ENCODE peak calls at places on chromosomes 7 and 10, in four cellular contexts. C, V, T and U are unnamed samples. For H3K4me1, the result is how much of the 10 kb centered on the place peaks cover.

GRCh38 chr10:89216056-89216455 is 8.9 kb upstream of the CH25H start:
- DNase-seq in T (no peak), V (no peak), C (no peak), U (no peak)

GRCh38 chr7:55505259-55505658 is 67.0 kb downstream of the VOPP1 start:
- DNase-seq in T (no peak), V (no peak), C (no peak), U (no peak)

GRCh38 chr7:51316666-51317581 is at the start of gene COBL:
- DNase-seq in C (peak), V (peak), T (no peak), U (peak)

GRCh38 chr7:47326220-47326619 is 255.7 kb downstream of the TNS3 start:
- DNase-seq in V (no peak), T (peak), C (no peak), U (peak)

GRCh38 chr10:44234471-44234850 is 150.4 kb downstream of the CXCL12 start:
- DNase-seq in C (peak), T (no peak), V (peak), U (peak)

GRCh38 chr7:116169060-116169459 is 41.3 kb upstream of the TES start:
- DNase-seq in T (peak), C (no peak), V (no peak), U (no peak)

GRCh38 chr10:56178210-56178609 is 182.8 kb downstream of the ZWINT start:
- DNase-seq in V (no peak), C (no peak), T (no peak), U (peak)

GRCh38 chr7:149826344-149827088 is 11.7 kb upstream of the ZNF862 start:
- DNase-seq in C (no peak), T (no peak), V (no peak), U (no peak)

GRCh38 chr7:143355450-143356385 is 6.8 kb downstream of the FAM131B start:
- DNase-seq in T (no peak), V (no peak), C (no peak), U (peak)

GRCh38 chr10:82683989-82684388 is 809.0 kb downstream of the NRG3 start:
- DNase-seq in T (no peak), V (no peak), C (no peak), U (no peak)

GRCh38 chr7:55474944-55475911 is 97.1 kb downstream of the VOPP1 start:
- DNase-seq in C (no peak), V (peak), T (no peak), U (no peak)

GRCh38 chr10:17425584-17426262 is 28.7 kb downstream of the ST8SIA6 start:
- DNase-seq in T (no peak), C (no peak), V (no peak), U (no peak)

GRCh38 chr7:26574476-26574875 is 282.8 kb downstream of the SNX10 start:
- DNase-seq in C (no peak), V (no peak), T (no peak), U (peak)

GRCh38 chr10:110993024-110993693 is 73.8 kb downstream of the SHOC2 start:
- DNase-seq in V (no peak), C (no peak), T (peak), U (no peak)

GRCh38 chr7:27175626-27176342 is 1.7 kb upstream of the HOXA10 start:
- DNase-seq in V (peak), C (no peak), T (no peak), U (no peak)

GRCh38 chr7:144842377-144842851 is 6.6 kb upstream of the TPK1 start:
- DNase-seq in C (no peak), T (no peak), V (no peak), U (peak)

GRCh38 chr7:1595636-1596035 is 25.8 kb upstream of the PSMG3 start:
- DNase-seq in T (no peak), V (no peak), C (no peak), U (no peak)

GRCh38 chr10:122173766-122174435 is 97.2 kb upstream of the BTBD16 start:
- DNase-seq in V (no peak), T (no peak), C (no peak), U (no peak)
- H3K4me1 ChIP-seq in V (under half), T (under half), C (under half), U (under half)

GRCh38 chr7:36710186-36710813 is 14.0 kb downstream of the AOAH start:
- DNase-seq in V (no peak), C (no peak), T (no peak), U (no peak)

GRCh38 chr7:36712015-36712414 is 12.3 kb downstream of the AOAH start:
- DNase-seq in T (no peak), C (no peak), V (no peak), U (no peak)

GRCh38 chr7:36707922-36708321 is 16.4 kb downstream of the AOAH start:
- DNase-seq in T (no peak), C (no peak), V (no peak), U (no peak)

GRCh38 chr7:36708765-36709164 is 15.5 kb downstream of the AOAH start:
- DNase-seq in C (no peak), V (no peak), T (no peak), U (no peak)

GRCh38 chr7:36711256-36711655 is 13.0 kb downstream of the AOAH start:
- DNase-seq in T (no peak), V (no peak), C (no peak), U (peak)
- H3K4ac ChIP-seq in T (no peak), V (no peak), C (no peak), U (no peak)

GRCh38 chr10:101236376-101237079 is 7.3 kb upstream of the LBX1 start:
- DNase-seq in C (no peak), V (peak), T (peak), U (peak)
- H3K4me1 ChIP-seq in C (under half), V (under half), T (under half), U (under half)

GRCh38 chr7:73829505-73829904 is 1.3 kb upstream of the CLDN4 start:
- DNase-seq in C (no peak), V (no peak), T (no peak), U (peak)

GRCh38 chr7:73828107-73828803 is 2.5 kb upstream of the CLDN4 start:
- DNase-seq in V (no peak), C (no peak), T (peak), U (peak)

GRCh38 chr7:73829921-73830617 is 727 bp upstream of the CLDN4 start:
- DNase-seq in T (no peak), C (no peak), V (no peak), U (no peak)

GRCh38 chr7:73827568-73828106 is 3.2 kb upstream of the CLDN4 start:
- DNase-seq in C (no peak), V (peak), T (no peak), U (peak)

GRCh38 chr7:73828972-73829371 is 1.8 kb upstream of the CLDN4 start:
- DNase-seq in T (no peak), C (no peak), V (no peak), U (no peak)
- H3K4ac ChIP-seq in T (no peak), C (no peak), V (no peak), U (no peak)

GRCh38 chr7:28591275-28591674 is 179.0 kb downstream of the CREB5 start:
- DNase-seq in V (no peak), T (no peak), C (no peak), U (no peak)

GRCh38 chr7:28586736-28587135 is 174.4 kb downstream of the CREB5 start:
- DNase-seq in V (no peak), C (no peak), T (no peak), U (no peak)

GRCh38 chr7:28591725-28592331 is 179.5 kb downstream of the CREB5 start:
- DNase-seq in V (no peak), C (no peak), T (no peak), U (no peak)

GRCh38 chr7:28587211-28587610 is 174.9 kb downstream of the CREB5 start:
- DNase-seq in V (no peak), T (peak), C (no peak), U (no peak)

GRCh38 chr7:28588606-28589005 is 176.3 kb downstream of the CREB5 start:
- DNase-seq in T (no peak), V (no peak), C (no peak), U (no peak)
- H3K4me1 ChIP-seq in T (under half), V (under half), C (under half), U (under half)

GRCh38 chr10:128520191-128520815 is 394.1 kb upstream of the MKI67 start:
- DNase-seq in V (no peak), T (no peak), C (no peak), U (no peak)
- H3K4ac ChIP-seq in V (no peak), T (no peak), C (no peak), U (no peak)

DNA sequence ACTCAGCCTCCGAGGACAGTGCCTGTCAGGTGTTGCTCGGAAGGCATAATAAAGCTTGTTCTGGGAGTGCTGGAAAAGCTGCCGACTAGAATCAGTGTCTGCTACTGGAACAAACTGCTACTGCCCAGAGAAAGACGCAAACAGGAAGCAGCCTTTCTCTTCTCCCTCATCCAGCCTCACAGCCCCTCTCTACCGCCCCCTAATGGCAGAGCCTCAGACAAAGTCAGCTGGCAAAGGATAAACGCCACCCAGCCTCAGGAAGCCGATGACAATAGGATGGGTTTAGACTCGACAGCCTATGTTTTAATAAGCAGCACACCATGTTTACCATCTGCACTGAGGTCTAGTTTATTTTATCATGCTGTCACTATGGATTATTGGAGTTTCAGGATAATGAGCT is 169.5 kb upstream of the LYZL1 start:
- DNase-seq in T (peak), C (no peak), V (peak), U (peak)
- H3K4me1 ChIP-seq in T (under half), C (under half), V (under half), U (under half)

DNA sequence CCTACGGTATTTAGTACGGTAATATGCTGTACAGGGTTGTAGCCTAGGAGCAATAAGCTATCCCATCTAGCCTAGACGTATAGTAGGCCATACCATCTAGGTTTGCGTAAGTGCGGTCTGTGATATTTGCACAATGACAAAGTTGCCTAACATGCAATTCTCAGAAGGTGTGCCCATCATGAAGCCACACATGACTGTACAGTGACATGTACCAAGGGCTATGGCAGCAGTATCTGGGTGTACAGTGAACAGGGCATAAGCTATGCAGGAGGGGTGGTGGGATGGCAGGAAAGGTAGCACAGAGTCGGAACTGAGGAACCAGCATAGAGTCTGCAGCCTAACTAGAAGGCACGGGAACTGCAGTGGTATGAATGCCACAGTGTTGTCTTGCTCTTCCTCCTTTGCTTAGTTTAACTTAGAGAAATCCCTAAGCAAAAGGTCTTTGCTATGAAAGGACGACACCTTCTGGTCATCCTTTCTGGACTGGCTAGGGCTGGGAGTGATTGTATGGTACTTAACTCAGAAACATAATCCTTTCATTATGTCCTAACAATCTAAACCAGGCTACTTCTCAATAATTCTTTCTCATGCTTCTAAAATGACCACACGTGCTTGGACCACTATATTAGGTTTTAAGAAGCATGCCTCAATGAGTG is 93.5 kb downstream of the DYNC1I1 start:
- DNase-seq in C (peak), T (peak), V (peak), U (peak)
- H3K4ac ChIP-seq in C (no peak), T (no peak), V (no peak), U (no peak)

GRCh38 chr7:151511270-151511669 is 8.4 kb downstream of the RHEB start:
- DNase-seq in V (no peak), C (no peak), T (no peak), U (no peak)
- H3K4me1 ChIP-seq in V (under half), C (under half), T (under half), U (under half)

GRCh38 chr7:131605280-131605878 is 49.0 kb upstream of the PODXL start:
- DNase-seq in C (peak), T (no peak), V (peak), U (peak)
- H3K4ac ChIP-seq in C (peak), T (peak), V (peak), U (peak)